ENCODE peak calls at places on chromosome 6, in eight cellular contexts. R, T, H, O, S, J, W and V are unnamed samples.

GRCh38 chr6:42251911-42252637 is 34.4 kb upstream of the MRPS10 start:
- DNase-seq in R (peak), T (peak), H (peak), O (peak), S (no peak), J (no peak), W (no peak), V (peak)

GRCh38 chr6:128739112-128739511 is 143.8 kb upstream of the LAMA2 start:
- DNase-seq in R (no peak), T (no peak), H (no peak), O (no peak), S (no peak), J (no peak), W (no peak), V (no peak)

GRCh38 chr6:104884867-104885517 is 25.3 kb upstream of the HACE1 start:
- DNase-seq in R (no peak), T (no peak), H (no peak), O (no peak), S (no peak), J (no peak), W (no peak), V (no peak)

GRCh38 chr6:163470611-163471010 is 56.1 kb downstream of the QKI start:
- DNase-seq in R (no peak), T (no peak), H (no peak), O (no peak), S (no peak), J (no peak), W (no peak), V (no peak)

GRCh38 chr6:106591111-106591825 is 38.0 kb downstream of the RTN4IP1 start:
- DNase-seq in R (no peak), T (peak), H (no peak), O (no peak), S (no peak), J (peak), W (no peak), V (peak)

GRCh38 chr6:129498950-129499870 is 210.8 kb downstream of the ARHGAP18 start:
- DNase-seq in R (peak), T (peak), H (no peak), O (no peak), S (peak), J (peak), W (no peak), V (peak)

GRCh38 chr6:39199976-39200375 is 29.3 kb downstream of the KCNK5 start:
- DNase-seq in R (no peak), T (no peak), H (no peak), O (no peak), S (no peak), J (no peak), W (no peak), V (no peak)

GRCh38 chr6:13163161-13163944 is 165.0 kb downstream of the TBC1D7 start:
- DNase-seq in R (no peak), T (no peak), H (no peak), O (no peak), S (no peak), J (no peak), W (no peak), V (no peak)

GRCh38 chr6:167495506-167496391 is 170.9 kb downstream of the TTLL2 start:
- DNase-seq in R (no peak), T (no peak), H (no peak), O (no peak), S (no peak), J (no peak), W (no peak), V (no peak)

GRCh38 chr6:21598662-21599061 is 5.1 kb downstream of the SOX4 start:
- DNase-seq in R (no peak), T (no peak), H (no peak), O (no peak), S (no peak), J (peak), W (no peak), V (no peak)

GRCh38 chr6:105606871-105607421 is 204.1 kb upstream of the PREP start:
- DNase-seq in R (no peak), T (no peak), H (no peak), O (no peak), S (no peak), J (no peak), W (no peak), V (no peak)

GRCh38 chr6:33454009-33454946 is at the start of gene ZBTB9:
- DNase-seq in R (peak), T (peak), H (peak), O (peak), S (peak), J (peak), W (peak), V (peak)

GRCh38 chr6:16505711-16506362 is 255.4 kb downstream of the ATXN1 start:
- DNase-seq in R (no peak), T (peak), H (no peak), O (no peak), S (no peak), J (no peak), W (no peak), V (peak)

GRCh38 chr6:28399370-28400121 is at the start of gene ZSCAN12:
- DNase-seq in R (peak), T (peak), H (peak), O (peak), S (peak), J (no peak), W (peak), V (peak)

GRCh38 chr6:106727480-106728153 is 98.2 kb downstream of the QRSL1 start:
- DNase-seq in R (no peak), T (no peak), H (no peak), O (no peak), S (no peak), J (no peak), W (no peak), V (no peak)